ENCODE peak calls at places on chromosomes 2 and 18, in four cellular contexts. H is AG04449, V is GM12865, O is brain microvascular endothelial cell. K is an unnamed sample.

GRCh38 chr18:59459352-59460059 is 100.4 kb upstream of the LMAN1 start:
- DNase-seq in V (peak), O (no peak), H (no peak), K (no peak)

GRCh38 chr2:97764559-97765263 is 51.3 kb downstream of the ZAP70 start:
- DNase-seq in H (no peak), V (no peak), O (no peak), K (no peak)

GRCh38 chr2:8636691-8637636 is 44.9 kb upstream of the ID2 start:
- DNase-seq in V (no peak), O (peak), H (no peak), K (peak)

GRCh38 chr2:217950401-217950871 is 52.4 kb downstream of the TNS1 start:
- DNase-seq in H (no peak), O (no peak), V (no peak), K (no peak)

GRCh38 chr2:201781583-201782051 is 884 bp upstream of the ALS2 start:
- DNase-seq in H (no peak), O (no peak), V (peak), K (no peak)

GRCh38 chr2:20986540-20986939 is 57.3 kb downstream of the APOB start:
- DNase-seq in O (no peak), H (no peak), V (no peak), K (no peak)

GRCh38 chr2:219127236-219127635 is 33.4 kb downstream of the NHEJ1 start:
- DNase-seq in O (no peak), V (no peak), H (no peak), K (no peak)

GRCh38 chr18:42183746-42184145 is 228.7 kb downstream of the PIK3C3 start:
- DNase-seq in O (peak), V (no peak), H (peak), K (no peak)

GRCh38 chr2:212451786-212452200 is 86.8 kb downstream of the ERBB4 start:
- DNase-seq in O (peak), V (no peak), H (peak), K (no peak)

GRCh38 chr2:187994464-187995331 is 297.0 kb upstream of the GULP1 start:
- DNase-seq in V (peak), H (no peak), O (peak), K (no peak)

GRCh38 chr2:149768320-149768799 is 180.8 kb upstream of the MMADHC start:
- DNase-seq in V (no peak), H (no peak), O (no peak), K (no peak)

GRCh38 chr2:190511104-190511503 is 23.4 kb downstream of the NEMP2 start:
- DNase-seq in H (no peak), O (no peak), V (no peak), K (no peak)

GRCh38 chr2:241142063-241142462 is 7.2 kb downstream of the PASK start:
- DNase-seq in V (no peak), O (no peak), H (no peak), K (no peak)

GRCh38 chr2:147739531-147739930 is 105.3 kb upstream of the ACVR2A start:
- DNase-seq in O (peak), H (no peak), V (no peak), K (no peak)

GRCh38 chr2:62641410-62641843 is 64.1 kb upstream of the EHBP1 start:
- DNase-seq in H (no peak), V (no peak), O (no peak), K (no peak)

GRCh38 chr18:79856119-79857080 is 58.7 kb downstream of the KCNG2 start:
- DNase-seq in H (no peak), V (peak), O (no peak), K (no peak)

GRCh38 chr2:41896186-41896846 is 151.5 kb upstream of the PKDCC start:
- DNase-seq in O (no peak), V (peak), H (no peak), K (no peak)

GRCh38 chr2:67950018-67950417 is 112.8 kb downstream of the C1D start:
- DNase-seq in O (no peak), V (no peak), H (no peak), K (no peak)

GRCh38 chr2:63755216-63755615 is 86.5 kb upstream of the UGP2 start:
- DNase-seq in V (no peak), H (no peak), O (no peak), K (no peak)

GRCh38 chr2:232568161-232568560 is 17.7 kb downstream of the EIF4E2 start:
- DNase-seq in V (no peak), H (peak), O (peak), K (no peak)

GRCh38 chr2:223970343-223971128 is 13.3 kb downstream of the MRPL44 start:
- DNase-seq in H (no peak), V (peak), O (peak), K (peak)

GRCh38 chr2:70767699-70768584 is at the start of gene ADD2:
- DNase-seq in H (no peak), O (no peak), V (peak), K (peak)

GRCh38 chr2:143802871-143803650 is 673.8 kb downstream of the ARHGAP15 start:
- DNase-seq in O (no peak), V (peak), H (no peak), K (no peak)

GRCh38 chr2:152925540-152926448 is 207.4 kb downstream of the ARL6IP6 start:
- DNase-seq in V (peak), O (no peak), H (no peak), K (peak)

GRCh38 chr2:212414699-212415309 is 123.8 kb downstream of the ERBB4 start:
- DNase-seq in O (no peak), V (no peak), H (no peak), K (no peak)

GRCh38 chr18:31633416-31634330 is 42.0 kb downstream of the TTR start:
- DNase-seq in V (no peak), H (no peak), O (no peak), K (no peak)

GRCh38 chr2:232597362-232598079 is 35.9 kb upstream of the EFHD1 start:
- DNase-seq in V (no peak), O (no peak), H (no peak), K (no peak)

GRCh38 chr18:666177-666576 is 8.7 kb downstream of the TYMS start:
- DNase-seq in V (no peak), H (no peak), O (no peak), K (no peak)

GRCh38 chr18:22999212-22999611 is 66.1 kb downstream of the RBBP8 start:
- DNase-seq in H (no peak), V (no peak), O (peak), K (no peak)

GRCh38 chr2:167686691-167687090 is 560.7 kb downstream of the STK39 start:
- DNase-seq in H (no peak), O (no peak), V (no peak), K (no peak)

GRCh38 chr2:217804338-217804737 is 198.5 kb downstream of the TNS1 start:
- DNase-seq in O (no peak), V (no peak), H (no peak), K (no peak)

GRCh38 chr2:95670167-95670566 is 78.4 kb downstream of the TRIM43 start:
- DNase-seq in H (peak), O (peak), V (no peak), K (no peak)

GRCh38 chr2:47741101-47741500 is 41.8 kb upstream of the MSH6 start:
- DNase-seq in O (no peak), H (no peak), V (no peak), K (no peak)

GRCh38 chr18:77132369-77133050 is at the start of gene MBP:
- DNase-seq in O (no peak), H (no peak), V (peak), K (peak)

GRCh38 chr2:191245046-191245868 is at the start of gene MYO1B:
- DNase-seq in H (no peak), V (peak), O (peak), K (peak)

GRCh38 chr18:46061796-46062195 is 10.3 kb downstream of the PSTPIP2 start:
- DNase-seq in H (no peak), V (no peak), O (no peak), K (no peak)

GRCh38 chr2:209321076-209321475 is 102.8 kb upstream of the MAP2 start:
- DNase-seq in O (peak), V (no peak), H (no peak), K (no peak)

GRCh38 chr2:24404582-24404981 is 44.2 kb upstream of the ITSN2 start:
- DNase-seq in H (no peak), O (no peak), V (no peak), K (no peak)

DNA sequence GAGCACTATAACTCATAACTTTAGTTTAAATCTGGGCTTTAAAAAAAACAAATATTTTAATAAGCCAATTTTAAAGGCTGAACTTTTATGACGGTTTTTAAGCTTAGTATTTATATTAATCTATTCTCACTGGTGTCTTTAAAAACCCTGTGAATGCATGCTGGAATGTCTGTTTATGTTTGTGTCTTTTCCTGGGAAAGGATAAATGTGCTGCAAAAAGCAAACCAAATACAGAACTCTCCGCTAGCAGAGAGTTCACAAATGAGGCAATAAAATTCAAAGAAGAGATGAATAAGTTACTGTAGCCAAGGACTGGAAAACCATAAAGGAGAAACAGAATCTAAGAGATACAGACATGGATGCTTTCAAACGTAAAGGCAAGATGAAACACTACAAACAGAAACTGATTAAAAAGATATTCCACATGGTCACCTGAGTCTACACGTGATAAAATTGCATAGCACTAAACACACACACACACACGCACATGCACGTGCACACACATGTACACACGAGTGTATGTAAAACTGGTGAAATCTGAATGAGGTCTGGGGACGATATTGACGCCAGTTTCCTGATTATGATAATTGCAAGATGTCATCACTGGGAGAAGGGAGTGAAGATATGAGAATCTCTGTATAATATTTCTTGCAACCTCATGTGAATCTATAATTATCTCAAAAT is 4.4 kb downstream of the TWIST2 start:
- DNase-seq in O (no peak), H (no peak), V (no peak), K (no peak)
- TF ChIP-seq CTCF in O (no peak), H (no peak), V (no peak), K (no peak)

GRCh38 chr2:173991857-173992588 is 26.9 kb upstream of the SP3 start:
- DNase-seq in H (no peak), O (peak), V (peak), K (no peak)
- TF ChIP-seq CTCF in H (no peak), O (no peak), V (no peak), K (no peak)

DNA sequence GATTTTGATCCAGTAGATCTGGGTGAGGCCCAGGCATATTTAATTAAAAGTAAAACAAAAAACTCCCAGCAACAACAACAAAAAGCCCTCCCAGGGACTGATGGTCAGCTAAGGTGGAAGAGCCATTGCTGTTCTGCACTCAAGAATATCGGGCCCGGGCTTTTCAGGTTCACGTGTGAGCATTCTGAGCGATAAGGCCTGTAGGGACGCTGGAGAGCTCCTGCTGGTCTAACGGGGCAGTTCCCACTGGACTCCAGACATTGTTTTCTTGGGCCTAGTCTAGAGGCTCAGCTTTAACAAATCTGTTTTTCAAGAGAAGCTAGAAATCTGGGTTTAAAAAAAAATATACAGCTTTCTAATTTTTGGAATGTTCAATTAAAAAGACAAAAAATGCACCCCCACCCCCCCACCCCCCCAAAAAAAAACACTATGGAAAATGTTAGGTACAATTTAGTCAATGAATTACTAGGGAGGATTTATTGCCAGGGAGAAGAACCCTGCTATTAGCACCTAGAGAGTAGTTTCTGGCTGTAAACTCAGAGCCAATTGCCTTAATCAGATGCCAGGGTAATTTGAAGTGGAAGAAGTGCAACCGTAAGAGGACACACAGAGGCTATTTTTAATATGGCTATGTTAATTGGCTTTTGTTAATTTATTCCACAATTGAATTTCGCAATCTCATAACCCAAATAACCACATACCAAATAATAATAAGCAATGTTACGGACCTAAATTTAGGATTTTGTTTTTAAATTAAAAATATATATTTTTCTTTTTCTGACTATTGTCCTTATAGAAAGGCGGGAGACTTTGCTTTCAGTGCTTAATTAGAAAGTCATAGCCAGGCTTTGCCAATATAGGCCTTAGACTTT is 78.9 kb downstream of the MAP4K4 start:
- DNase-seq in H (no peak), V (no peak), O (peak), K (no peak)
- TF ChIP-seq CTCF in H (no peak), V (no peak), O (peak), K (no peak)

GRCh38 chr2:38825956-38826355 is 47.9 kb downstream of the GEMIN6 start:
- DNase-seq in H (no peak), V (no peak), O (no peak), K (no peak)

GRCh38 chr2:38835015-38835601 is 40.6 kb downstream of the DHX57 start:
- DNase-seq in H (no peak), O (peak), V (peak), K (no peak)

GRCh38 chr2:38828460-38828859 is 47.3 kb downstream of the DHX57 start:
- DNase-seq in O (no peak), V (no peak), H (no peak), K (no peak)

GRCh38 chr2:38835990-38836389 is 39.7 kb downstream of the DHX57 start:
- DNase-seq in V (peak), O (no peak), H (no peak), K (no peak)

GRCh38 chr2:38830546-38831159 is 45.1 kb downstream of the DHX57 start:
- DNase-seq in O (no peak), H (no peak), V (no peak), K (no peak)
- TF ChIP-seq CTCF in O (no peak), H (no peak), V (no peak), K (no peak)

GRCh38 chr2:111231532-111232252 is 111.0 kb downstream of the BCL2L11 start:
- DNase-seq in H (no peak), O (no peak), V (no peak), K (no peak)
- TF ChIP-seq CTCF in H (no peak), O (no peak), V (no peak), K (no peak)

GRCh38 chr2:16619576-16620245 is 45.9 kb downstream of the CYRIA start:
- DNase-seq in V (no peak), O (no peak), H (no peak), K (no peak)

GRCh38 chr2:16615687-16616615 is 49.7 kb downstream of the CYRIA start:
- DNase-seq in H (no peak), O (no peak), V (no peak), K (no peak)

GRCh38 chr2:16620590-16620989 is 45.0 kb downstream of the CYRIA start:
- DNase-seq in H (no peak), V (no peak), O (no peak), K (no peak)

GRCh38 chr2:16615246-16615645 is 50.4 kb downstream of the CYRIA start:
- DNase-seq in H (no peak), O (no peak), V (no peak), K (no peak)

DNA sequence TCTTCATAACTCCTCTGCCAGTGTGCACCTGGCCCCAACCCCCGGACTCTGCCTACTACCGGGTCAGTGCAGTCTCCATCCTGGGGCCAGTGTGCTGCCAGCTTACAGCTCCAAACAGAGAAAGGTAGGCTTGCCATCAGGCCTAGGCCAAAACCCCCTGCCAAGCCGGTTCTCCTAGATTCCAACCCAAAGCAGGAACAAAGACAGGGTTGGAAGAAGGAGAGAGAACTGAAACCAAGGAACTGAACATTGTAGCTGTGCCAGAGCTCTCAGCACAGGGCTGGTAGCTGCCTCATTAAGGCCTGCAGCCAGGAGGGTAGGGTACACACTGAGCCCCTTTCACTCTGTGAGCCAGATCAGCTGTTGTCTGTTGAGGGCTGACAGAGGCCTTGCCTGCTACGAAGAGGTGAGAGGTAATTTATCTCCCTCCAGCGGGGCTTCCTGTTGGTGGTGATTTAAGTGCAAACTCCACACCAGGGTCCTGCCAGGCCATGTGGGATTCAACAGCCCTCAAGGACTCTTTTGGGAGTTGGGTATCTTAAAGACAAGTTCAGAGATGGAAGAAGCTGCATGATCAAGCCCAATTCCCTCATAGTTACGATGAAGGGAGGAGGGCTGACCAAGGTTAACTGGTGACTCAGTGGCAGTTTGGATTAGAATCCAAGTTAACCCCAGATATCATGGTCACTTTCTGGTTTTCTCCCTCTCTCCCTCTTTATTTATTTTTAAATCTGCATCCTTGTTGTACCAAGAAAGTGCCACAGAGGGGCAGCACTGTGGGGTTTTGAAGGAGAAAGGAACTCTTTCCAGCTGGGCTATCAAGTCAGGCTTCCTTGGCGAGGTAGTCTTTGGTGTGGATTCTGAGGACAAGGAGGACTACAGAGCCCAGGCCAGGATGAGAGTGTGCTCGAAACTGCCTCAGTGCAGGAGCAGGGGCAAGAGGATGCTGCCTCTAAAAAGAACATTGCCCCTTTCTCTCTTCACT is 48.1 kb downstream of the CYRIA start:
- DNase-seq in V (no peak), O (peak), H (no peak), K (no peak)
- TF ChIP-seq CTCF in V (peak), O (peak), H (peak), K (no peak)

GRCh38 chr2:10053351-10053750 is 10.0 kb downstream of the KLF11 start:
- DNase-seq in H (no peak), O (no peak), V (no peak), K (no peak)

GRCh38 chr2:10054976-10055375 is 11.6 kb downstream of the KLF11 start:
- DNase-seq in H (no peak), O (no peak), V (no peak), K (no peak)

GRCh38 chr2:10052216-10052615 is 8.9 kb downstream of the KLF11 start:
- DNase-seq in O (no peak), H (no peak), V (no peak), K (no peak)

GRCh38 chr2:10056439-10056838 is 13.1 kb downstream of the KLF11 start:
- DNase-seq in O (no peak), H (no peak), V (no peak), K (no peak)

GRCh38 chr2:10054424-10054823 is 11.1 kb downstream of the KLF11 start:
- DNase-seq in V (no peak), H (no peak), O (no peak), K (no peak)
- TF ChIP-seq CTCF in V (no peak), H (no peak), O (no peak), K (no peak)

GRCh38 chr2:166419616-166419934 is 43.8 kb upstream of the SCN9A start:
- DNase-seq in O (peak), H (no peak), V (no peak), K (no peak)
- TF ChIP-seq CTCF in O (peak), H (peak), V (no peak), K (peak)